ENCODE peak calls at places on chromosome X, in four cellular contexts. U, R, X and K are unnamed samples.

GRCh38 chrX:74550295-74550802 is 64.1 kb downstream of the RLIM start:
- DNase-seq in U (peak; percentile 91), X (peak; percentile 45), R (peak; percentile 1), K (peak; percentile 91)

GRCh38 chrX:1453951-1454785 is 1.5 kb upstream of the ASMTL start:
- DNase-seq in U (peak; percentile 90), X (no peak), R (no peak), K (peak; percentile 92)

GRCh38 chrX:24466025-24466424 is 939 bp downstream of the PDK3 start:
- DNase-seq in R (no peak), U (no peak), X (no peak), K (no peak)

GRCh38 chrX:129359269-129359668 is 164.0 kb downstream of the SMARCA1 start:
- DNase-seq in U (no peak), R (no peak), X (no peak), K (no peak)

GRCh38 chrX:24479924-24480722 is 15.0 kb downstream of the PDK3 start:
- DNase-seq in X (no peak), R (peak; percentile 69), U (no peak), K (no peak)

GRCh38 chrX:131923614-131924250 is 99.4 kb upstream of the STK26 start:
- DNase-seq in U (no peak), R (no peak), X (no peak), K (no peak)

GRCh38 chrX:24563291-24564010 is 83.7 kb downstream of the PCYT1B start:
- DNase-seq in X (no peak), R (no peak), U (no peak), K (no peak)

GRCh38 chrX:136268051-136269048 is 17.1 kb upstream of the MAP7D3 start:
- DNase-seq in X (no peak), U (no peak), R (no peak), K (no peak)

GRCh38 chrX:76802698-76803097 is 375.2 kb downstream of the MAGEE1 start:
- DNase-seq in U (no peak), X (no peak), R (no peak), K (no peak)

GRCh38 chrX:150567645-150568319 is 639 bp upstream of the MTM1 start:
- DNase-seq in X (no peak), U (no peak), R (no peak), K (no peak)

GRCh38 chrX:147950352-147950751 is 30.8 kb upstream of the FMR1NB start:
- DNase-seq in U (no peak), R (no peak), X (no peak), K (no peak)

GRCh38 chrX:11125079-11125478 is 13.9 kb downstream of the HCCS start:
- DNase-seq in X (no peak), U (no peak), R (no peak), K (no peak)

GRCh38 chrX:96715412-96715940 is 30.8 kb downstream of the DIAPH2 start:
- DNase-seq in R (no peak), U (no peak), X (no peak), K (no peak)

GRCh38 chrX:136159615-136160025 is 12.3 kb downstream of the FHL1 start:
- DNase-seq in U (no peak), R (no peak), X (no peak), K (no peak)

GRCh38 chrX:37685452-37686347 is at the start of gene XK:
- DNase-seq in R (peak; percentile 25), U (peak; percentile 62), X (no peak), K (peak; percentile 82)

GRCh38 chrX:148416931-148417330 is 83.5 kb upstream of the AFF2 start:
- DNase-seq in U (no peak), R (no peak), X (no peak), K (no peak)

GRCh38 chrX:72255445-72255844 is 16.6 kb upstream of the ERCC6L start:
- DNase-seq in U (no peak), X (peak; percentile 2), R (peak; percentile 68), K (no peak)